ENCODE peak calls at places on chromosome 20, in five cellular contexts. N is SW 1271; I is activated naive CD8-positive, alpha-beta T cell treated with anti-CD3 and anti-CD28 coated beads, Interleukin-2, amount 50 U/mL, for 24 hours; O is NCI-H2171 treated with DMSO at 0.1 percent for 48 hours; X is GM04504. Y is an unnamed sample.

GRCh38 chr20:14401479-14402138 is 64.2 kb upstream of the FLRT3 start:
- DNase-seq in I (no peak), N (no peak), X (no peak), O (peak), Y (peak)

GRCh38 chr20:31710423-31711250 is 12.0 kb downstream of the BCL2L1 start:
- DNase-seq in I (no peak), O (peak), N (no peak), X (no peak), Y (peak)

GRCh38 chr20:6142348-6142993 is 19.6 kb upstream of the FERMT1 start:
- DNase-seq in X (peak), N (peak), O (peak), I (peak), Y (peak)

GRCh38 chr20:34965051-34965450 is 9.4 kb downstream of the MYH7B start:
- DNase-seq in X (no peak), I (no peak), O (no peak), N (no peak), Y (no peak)

GRCh38 chr20:3080939-3081388 is 3.6 kb downstream of the AVP start:
- DNase-seq in X (peak), I (no peak), O (no peak), N (no peak), Y (peak)

GRCh38 chr20:45343445-45343866 is 4.8 kb downstream of the SDC4 start:
- DNase-seq in O (no peak), X (no peak), N (no peak), I (no peak), Y (no peak)

GRCh38 chr20:19880256-19881079 is 122.4 kb downstream of the RIN2 start:
- DNase-seq in O (no peak), X (no peak), I (no peak), N (peak), Y (no peak)

GRCh38 chr20:347640-348484 is 951 bp downstream of the NRSN2 start:
- DNase-seq in O (peak), X (peak), N (peak), I (peak), Y (peak)

GRCh38 chr20:3420211-3420707 is 12.8 kb upstream of the DNAAF9 start:
- DNase-seq in X (peak), N (no peak), O (peak), I (peak), Y (no peak)

GRCh38 chr20:50121858-50122271 is 8.9 kb upstream of the UBE2V1 start:
- DNase-seq in X (peak), N (no peak), O (no peak), I (no peak), Y (peak)

GRCh38 chr20:16209826-16210365 is 363.4 kb downstream of the KIF16B start:
- DNase-seq in N (no peak), X (no peak), I (no peak), O (no peak), Y (no peak)

GRCh38 chr20:31758521-31758920 is 19.4 kb downstream of the TPX2 start:
- DNase-seq in O (no peak), N (no peak), X (no peak), I (no peak), Y (no peak)

GRCh38 chr20:55415567-55416142 is 589.7 kb downstream of the CBLN4 start:
- DNase-seq in I (no peak), X (no peak), N (peak), O (peak), Y (peak)

GRCh38 chr20:43755390-43755789 is 28.6 kb upstream of the GTSF1L start:
- DNase-seq in N (no peak), I (no peak), O (no peak), X (peak), Y (no peak)